ENCODE peak calls at places on chromosomes 3 and 15, in four cellular contexts. M is Caco-2; K is NB4; E is CD4-positive, alpha-beta T cell. X is an unnamed sample.

GRCh38 chr3:46999516-47000197 is 20.2 kb downstream of the NBEAL2 start:
- DNase-seq in K (no peak), E (no peak), M (no peak), X (no peak)

GRCh38 chr15:80375968-80376891 is 28.0 kb upstream of the ARNT2 start:
- DNase-seq in M (no peak), E (no peak), K (no peak), X (no peak)

GRCh38 chr3:36058404-36059035 is 321.8 kb upstream of the STAC start:
- DNase-seq in E (no peak), K (no peak), M (no peak), X (no peak)

GRCh38 chr3:115325539-115325938 is 178.5 kb upstream of the ZBTB20 start:
- DNase-seq in K (peak; percentile 30), E (no peak), M (peak; percentile 40), X (peak; percentile 22)

GRCh38 chr3:188439080-188439479 is 285.1 kb downstream of the LPP start:
- DNase-seq in M (no peak), K (peak; percentile 84), E (no peak), X (no peak)

GRCh38 chr3:183098538-183099025 is 714 bp downstream of the MCCC1 start:
- DNase-seq in M (no peak), K (no peak), E (no peak), X (no peak)

GRCh38 chr3:197494366-197495058 is 61.3 kb downstream of the BDH1 start:
- DNase-seq in M (no peak), E (no peak), K (no peak), X (no peak)

GRCh38 chr15:23014394-23015000 is 24.9 kb downstream of the TUBGCP5 start:
- DNase-seq in M (no peak), E (no peak), K (no peak), X (no peak)

GRCh38 chr3:94008253-94008652 is 20.1 kb downstream of the STX19 start:
- DNase-seq in K (no peak), M (no peak), E (no peak), X (no peak)

GRCh38 chr3:11272913-11273574 is 847 bp downstream of the ATG7 start:
- DNase-seq in E (no peak), M (no peak), K (peak; percentile 75), X (no peak)

GRCh38 chr15:98439523-98439942 is 208.8 kb upstream of the IGF1R start:
- DNase-seq in K (no peak), M (no peak), E (no peak), X (no peak)

GRCh38 chr15:92277776-92278175 is 115.9 kb upstream of the ST8SIA2 start:
- DNase-seq in K (peak; percentile 30), E (no peak), M (no peak), X (no peak)

GRCh38 chr3:44513513-44513912 is 36.0 kb upstream of the ZNF445 start:
- DNase-seq in M (no peak), K (no peak), E (no peak), X (no peak)

GRCh38 chr3:143590660-143591059 is 257.6 kb downstream of the SLC9A9 start:
- DNase-seq in K (no peak), E (no peak), M (no peak), X (no peak)

GRCh38 chr3:168989396-168989795 is 674.1 kb downstream of the MECOM start:
- DNase-seq in E (no peak), K (no peak), M (no peak), X (no peak)

GRCh38 chr3:101676765-101677435 is at the start of gene ZBTB11:
- DNase-seq in M (peak; percentile 99), E (peak; percentile 100), K (peak; percentile 99), X (peak; percentile 99)

GRCh38 chr15:99507732-99508571 is 57.8 kb upstream of the MEF2A start:
- DNase-seq in E (no peak), K (peak; percentile 92), M (no peak), X (no peak)

GRCh38 chr15:75198560-75199346 is 2.9 kb upstream of the C15orf39 start:
- DNase-seq in K (peak; percentile 92), E (no peak), M (peak; percentile 84), X (no peak)

GRCh38 chr15:51144021-51144532 is 49.4 kb upstream of the TNFAIP8L3 start:
- DNase-seq in K (peak; percentile 26), E (no peak), M (no peak), X (no peak)

GRCh38 chr3:48830660-48831190 is 16.9 kb downstream of the PRKAR2A start:
- DNase-seq in M (no peak), K (no peak), E (no peak), X (no peak)

GRCh38 chr3:174581551-174581950 is 277.6 kb upstream of the NAALADL2 start:
- DNase-seq in M (no peak), K (no peak), E (no peak), X (no peak)

GRCh38 chr15:41904487-41905359 is 10.9 kb upstream of the SPTBN5 start:
- DNase-seq in E (peak; percentile 72), M (peak; percentile 56), K (peak; percentile 71), X (peak; percentile 77)

GRCh38 chr3:181252626-181253025 is 263.1 kb upstream of the DNAJC19 start:
- DNase-seq in E (no peak), K (no peak), M (no peak), X (no peak)

GRCh38 chr3:126394977-126395321 is 240 bp downstream of the CFAP100 start:
- DNase-seq in K (no peak), E (no peak), M (no peak), X (no peak)

GRCh38 chr15:80234883-80235282 is 17.1 kb downstream of the CTXND1 start:
- DNase-seq in K (peak; percentile 65), E (peak; percentile 25), M (peak; percentile 45), X (peak; percentile 34)

GRCh38 chr3:177705976-177706866 is 508.9 kb upstream of the TBL1XR1 start:
- DNase-seq in E (no peak), K (no peak), M (no peak), X (no peak)

GRCh38 chr3:124887177-124887995 is at the start of gene ITGB5:
- DNase-seq in M (peak; percentile 88), E (peak; percentile 1), K (peak; percentile 22), X (peak; percentile 69)

GRCh38 chr3:124888482-124889441 is 1.6 kb upstream of the ITGB5 start:
- DNase-seq in M (no peak), E (no peak), K (no peak), X (no peak)

GRCh38 chr3:124885466-124886167 is 1.5 kb downstream of the ITGB5 start:
- DNase-seq in E (no peak), K (no peak), M (no peak), X (no peak)

GRCh38 chr3:124887996-124888298 is 782 bp upstream of the ITGB5 start:
- DNase-seq in E (no peak), K (no peak), M (no peak), X (no peak)

GRCh38 chr3:124886168-124887051 is 755 bp downstream of the ITGB5 start:
- DNase-seq in E (peak; percentile 9), K (no peak), M (peak; percentile 78), X (peak; percentile 49)
- TF ChIP-seq CTCF in E (no peak), K (no peak), M (no peak), X (peak; percentile 18)

DNA sequence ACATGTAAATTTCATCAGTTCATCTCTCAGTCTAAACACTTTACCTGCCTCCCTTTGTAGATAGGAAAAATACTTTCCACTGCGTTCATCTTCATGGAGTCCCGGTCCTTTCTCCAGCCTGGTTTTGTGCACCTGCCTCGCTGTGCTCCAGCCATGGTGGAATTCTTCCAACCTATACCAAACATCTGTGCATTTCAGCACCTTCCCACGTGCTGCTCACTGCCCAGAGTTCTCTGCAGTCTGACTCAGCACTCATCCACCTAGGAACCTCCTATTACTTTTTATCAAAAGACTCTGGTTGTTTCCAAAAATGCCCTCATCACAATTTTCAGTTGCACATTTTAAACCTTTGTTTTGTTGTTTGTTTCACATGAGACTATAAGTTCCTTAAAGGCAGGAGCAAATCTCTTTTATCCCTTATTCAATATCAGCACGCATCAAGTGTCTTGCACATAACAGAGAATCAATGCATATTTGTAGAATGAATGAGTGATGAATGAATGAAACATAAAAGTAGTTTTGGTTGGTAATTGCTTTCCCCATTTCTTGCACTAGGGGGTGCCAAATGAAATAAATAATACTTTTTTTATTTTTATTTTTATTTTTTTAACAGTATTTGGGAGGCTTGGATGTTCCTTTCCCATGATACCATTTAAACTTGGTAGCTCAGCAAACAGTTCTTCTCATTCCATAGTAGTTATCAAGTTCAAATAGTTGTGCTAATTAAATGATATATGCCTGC is 30.2 kb upstream of the ADAMTS9 start:
- DNase-seq in E (no peak), K (no peak), M (no peak), X (no peak)
- TF ChIP-seq CTCF in E (no peak), K (no peak), M (peak; percentile 56), X (peak; percentile 70)

GRCh38 chr3:136547293-136547692 is 204.9 kb downstream of the STAG1 start:
- DNase-seq in K (no peak), E (no peak), M (no peak), X (no peak)

GRCh38 chr3:136543385-136543784 is 208.8 kb downstream of the STAG1 start:
- DNase-seq in E (no peak), M (no peak), K (peak; percentile 59), X (no peak)

GRCh38 chr3:136544532-136544931 is 207.6 kb downstream of the STAG1 start:
- DNase-seq in E (no peak), K (no peak), M (no peak), X (no peak)

GRCh38 chr3:136545664-136546266 is 206.4 kb downstream of the STAG1 start:
- DNase-seq in E (no peak), K (peak; percentile 6), M (no peak), X (no peak)

GRCh38 chr3:136546718-136547117 is 205.5 kb downstream of the STAG1 start:
- DNase-seq in E (no peak), M (no peak), K (peak; percentile 32), X (no peak)
- TF ChIP-seq CTCF in E (no peak), M (peak; percentile 30), K (no peak), X (peak; percentile 44)

GRCh38 chr15:66737243-66738010 is 35.4 kb downstream of the SMAD6 start:
- DNase-seq in E (no peak), K (no peak), M (no peak), X (no peak)

GRCh38 chr15:66740802-66741201 is 38.8 kb downstream of the SMAD6 start:
- DNase-seq in K (no peak), M (no peak), E (no peak), X (no peak)

GRCh38 chr15:66739287-66739686 is 37.3 kb downstream of the SMAD6 start:
- DNase-seq in K (no peak), E (no peak), M (no peak), X (no peak)

GRCh38 chr15:66738116-66738515 is 36.1 kb downstream of the SMAD6 start:
- DNase-seq in K (no peak), M (no peak), E (no peak), X (no peak)

DNA sequence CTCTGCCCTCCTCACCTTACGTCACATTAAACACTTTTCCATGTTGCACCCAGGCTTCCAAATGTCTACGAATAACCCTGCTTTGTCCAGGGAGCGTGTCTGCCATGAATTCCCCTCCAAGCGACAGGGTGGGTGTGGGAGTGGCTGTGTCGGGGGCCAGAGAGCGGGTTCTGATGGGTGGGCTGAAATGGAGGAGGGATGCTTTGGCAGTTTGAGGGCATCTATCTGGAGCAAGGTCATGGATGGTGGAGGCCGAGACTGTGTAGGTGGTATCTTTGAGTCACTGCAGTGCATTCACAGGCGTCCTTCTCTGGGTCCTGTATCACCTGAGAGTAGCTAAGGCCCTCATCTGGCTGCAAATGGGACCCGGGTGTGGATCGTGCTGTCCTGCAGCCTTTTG is 36.6 kb downstream of the SMAD6 start:
- DNase-seq in K (no peak), E (no peak), M (no peak), X (no peak)
- TF ChIP-seq CTCF in K (no peak), E (no peak), M (no peak), X (no peak)

GRCh38 chr3:150412599-150413069 is 4.5 kb downstream of the TSC22D2 start:
- DNase-seq in K (peak; percentile 67), M (no peak), E (no peak), X (no peak)
- TF ChIP-seq CTCF in K (no peak), M (no peak), E (no peak), X (no peak)

X was measured in neural crest cell.